ENCODE peak calls at places on chromosomes 16 and 17, in seven cellular contexts. X is ovary, L is K562, D is GM12878, G is sigmoid colon, N is transverse colon, Y is tibial nerve. I is an unnamed sample.

GRCh38 chr17:16930571-16931317 is 41.2 kb downstream of the TNFRSF13B start:
- DNase-seq in L (no peak), N (no peak), G (peak), Y (no peak), D (no peak), X (no peak), I (no peak)

GRCh38 chr17:78130439-78131101 is at the start of gene TMC8:
- DNase-seq in X (no peak), Y (no peak), G (no peak), L (no peak), N (peak), D (no peak), I (peak)

GRCh38 chr16:84379731-84380369 is 11.5 kb downstream of the ATP2C2 start:
- DNase-seq in Y (no peak), G (no peak), X (no peak), D (no peak), L (no peak), N (peak), I (no peak)

GRCh38 chr17:77427471-77427991 is 286.8 kb downstream of the SEC14L1 start:
- DNase-seq in Y (no peak), G (peak), N (peak), L (peak), D (no peak), X (peak), I (peak)

GRCh38 chr17:16383216-16383615 is 2.3 kb downstream of the UBB start:
- DNase-seq in X (no peak), D (no peak), G (no peak), Y (no peak), N (no peak), L (no peak), I (no peak)

GRCh38 chr17:73210002-73210678 is 17.3 kb downstream of the COG1 start:
- DNase-seq in X (no peak), G (no peak), N (no peak), D (no peak), L (peak), Y (no peak), I (no peak)

GRCh38 chr16:58049697-58050185 is 24.2 kb downstream of the MMP15 start:
- DNase-seq in X (no peak), G (no peak), N (no peak), D (no peak), L (no peak), Y (no peak), I (no peak)

GRCh38 chr16:85137323-85138072 is 25.2 kb upstream of the CIBAR2 start:
- DNase-seq in Y (peak), L (peak), X (peak), G (peak), N (peak), D (no peak), I (peak)

GRCh38 chr17:44211281-44212265 is 7.9 kb downstream of the UBTF start:
- DNase-seq in X (no peak), L (no peak), G (no peak), D (no peak), N (no peak), Y (no peak), I (no peak)

GRCh38 chr16:89044394-89045180 is 49.1 kb upstream of the ACSF3 start:
- DNase-seq in D (no peak), L (no peak), X (no peak), G (peak), N (no peak), Y (no peak), I (no peak)

GRCh38 chr17:60087882-60088669 is 9.4 kb upstream of the HEATR6 start:
- DNase-seq in Y (no peak), G (no peak), L (no peak), N (peak), X (no peak), D (no peak), I (no peak)

GRCh38 chr17:2253768-2254406 is 49.7 kb downstream of the SMG6 start:
- DNase-seq in Y (no peak), G (no peak), D (peak), L (no peak), X (no peak), N (no peak), I (no peak)

GRCh38 chr16:23141959-23142740 is 7.1 kb downstream of the USP31 start:
- DNase-seq in Y (no peak), G (no peak), L (no peak), X (no peak), N (no peak), D (no peak), I (no peak)
- TF ChIP-seq EP300 in Y (no peak), G (no peak), L (no peak), X (no peak), N (no peak), D (no peak), I (peak)

GRCh38 chr16:46972971-46973456 is 460 bp downstream of the DNAJA2 start:
- DNase-seq in D (no peak), N (peak), X (peak), G (peak), L (peak), Y (no peak), I (peak)

GRCh38 chr16:46975165-46975564 is 1.7 kb upstream of the DNAJA2 start:
- DNase-seq in G (no peak), L (no peak), Y (no peak), N (no peak), X (no peak), D (no peak), I (no peak)

GRCh38 chr16:46974352-46974751 is 878 bp upstream of the DNAJA2 start:
- DNase-seq in D (peak), G (no peak), X (no peak), N (no peak), L (peak), Y (no peak), I (no peak)

GRCh38 chr16:46972429-46972970 is 974 bp downstream of the DNAJA2 start:
- DNase-seq in G (no peak), L (no peak), Y (no peak), X (no peak), D (no peak), N (no peak), I (no peak)

GRCh38 chr16:46973457-46974324 is at the start of gene DNAJA2:
- DNase-seq in N (peak), Y (peak), G (peak), X (peak), L (peak), D (peak), I (peak)
- TF ChIP-seq EP300 in N (no peak), Y (peak), G (peak), X (no peak), L (no peak), D (no peak), I (no peak)

DNA sequence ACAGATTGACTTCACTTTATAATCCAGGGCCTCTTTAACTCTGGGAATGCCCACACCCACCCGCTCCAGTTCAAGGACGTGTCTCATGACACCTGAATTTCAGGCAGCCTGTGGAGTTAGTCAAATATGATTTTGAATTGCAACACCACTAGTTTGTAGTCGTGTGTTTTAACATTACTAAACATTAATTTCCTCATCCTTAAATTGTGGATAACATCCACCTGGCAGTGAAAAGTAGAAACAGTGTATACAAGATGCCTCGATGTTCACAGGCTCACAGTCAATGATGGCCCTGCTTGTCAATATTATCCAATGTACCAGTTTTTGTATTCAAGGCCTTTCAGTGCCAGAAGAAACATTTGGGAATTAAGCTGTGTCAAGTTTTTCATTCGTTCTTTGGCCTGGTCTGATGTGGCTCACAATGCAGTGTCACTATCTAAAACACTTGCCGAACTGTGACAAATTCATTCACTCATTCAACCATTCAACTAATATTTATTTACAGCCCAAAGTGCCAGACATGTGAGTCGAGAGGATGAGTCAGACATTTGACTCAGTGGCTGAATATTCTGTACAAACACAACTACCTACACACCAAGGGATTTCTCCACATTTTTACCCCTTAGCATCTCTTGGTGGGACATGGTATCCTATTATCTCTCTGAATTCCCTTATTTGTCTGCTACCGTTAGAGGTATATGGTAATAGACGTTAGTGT is 1.4 kb downstream of the MEIOB start:
- DNase-seq in N (no peak), X (no peak), L (no peak), Y (no peak), G (no peak), D (no peak), I (no peak)
- TF ChIP-seq EP300 in N (no peak), X (no peak), L (no peak), Y (no peak), G (no peak), D (no peak), I (no peak)

GRCh38 chr16:61792194-61792904 is 243.9 kb downstream of the CDH8 start:
- DNase-seq in G (no peak), N (no peak), L (no peak), Y (no peak), X (no peak), D (no peak), I (no peak)
- TF ChIP-seq EP300 in G (no peak), N (no peak), L (no peak), Y (no peak), X (no peak), D (no peak), I (no peak)

GRCh38 chr17:46003907-46004748 is 5.1 kb downstream of the STH start:
- DNase-seq in L (no peak), D (no peak), G (peak), N (peak), X (peak), Y (no peak), I (no peak)
- TF ChIP-seq EP300 in L (no peak), D (no peak), G (no peak), N (no peak), X (no peak), Y (no peak), I (no peak)

DNA sequence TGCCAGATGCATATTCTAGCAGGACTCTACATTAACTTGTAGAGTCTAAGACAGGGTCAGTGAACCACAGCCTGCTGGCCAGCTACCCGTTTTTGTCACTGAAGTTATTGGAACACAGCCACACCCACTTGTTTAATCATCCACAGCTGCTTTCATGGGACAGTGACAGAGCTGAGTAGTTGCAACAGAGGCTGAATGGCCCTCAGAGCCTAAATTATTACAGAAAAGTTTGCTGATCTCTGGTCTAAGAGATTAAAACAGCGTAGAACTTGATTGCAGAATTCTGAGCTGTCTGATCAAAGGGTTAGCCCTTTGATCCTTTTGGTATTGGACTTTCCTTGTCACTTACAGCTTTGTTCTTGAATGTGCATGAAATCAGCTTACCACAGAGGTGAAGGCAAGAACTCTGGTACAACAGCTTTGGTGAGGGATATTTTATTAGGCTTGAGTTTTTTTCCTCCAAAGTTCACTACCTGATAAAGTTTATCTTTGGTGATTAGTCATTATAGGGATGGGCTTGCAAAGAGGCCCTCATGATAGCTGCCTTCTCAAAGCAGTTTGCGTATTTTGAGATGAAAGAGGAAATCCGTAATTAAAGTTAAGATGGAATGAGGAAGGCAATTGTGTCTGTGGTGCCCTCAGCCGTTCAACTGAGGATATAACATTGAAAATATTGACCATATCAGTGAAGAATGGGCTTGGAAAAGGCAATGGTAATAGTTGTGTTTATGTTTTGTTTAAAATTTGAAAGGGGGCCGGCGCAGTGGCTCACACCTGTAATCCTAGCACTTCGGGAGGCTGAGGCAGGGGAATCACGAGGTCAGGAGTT is 23.7 kb downstream of the ALDH3A2 start:
- DNase-seq in G (no peak), N (peak), D (no peak), Y (no peak), X (no peak), L (no peak), I (no peak)
- TF ChIP-seq EP300 in G (no peak), N (no peak), D (no peak), Y (peak), X (no peak), L (no peak), I (no peak)

GRCh38 chr16:68089067-68089466 is 3.9 kb downstream of the NFATC3 start:
- DNase-seq in G (no peak), N (no peak), Y (no peak), X (no peak), D (no peak), L (no peak), I (no peak)
- TF ChIP-seq EP300 in G (no peak), N (no peak), Y (no peak), X (no peak), D (no peak), L (no peak), I (no peak)

GRCh38 chr17:13420294-13421277 is 181.1 kb downstream of the HS3ST3A1 start:
- DNase-seq in L (no peak), N (peak), X (no peak), Y (no peak), G (no peak), D (no peak), I (no peak)
- TF ChIP-seq EP300 in L (no peak), N (no peak), X (no peak), Y (no peak), G (no peak), D (no peak), I (no peak)

DNA sequence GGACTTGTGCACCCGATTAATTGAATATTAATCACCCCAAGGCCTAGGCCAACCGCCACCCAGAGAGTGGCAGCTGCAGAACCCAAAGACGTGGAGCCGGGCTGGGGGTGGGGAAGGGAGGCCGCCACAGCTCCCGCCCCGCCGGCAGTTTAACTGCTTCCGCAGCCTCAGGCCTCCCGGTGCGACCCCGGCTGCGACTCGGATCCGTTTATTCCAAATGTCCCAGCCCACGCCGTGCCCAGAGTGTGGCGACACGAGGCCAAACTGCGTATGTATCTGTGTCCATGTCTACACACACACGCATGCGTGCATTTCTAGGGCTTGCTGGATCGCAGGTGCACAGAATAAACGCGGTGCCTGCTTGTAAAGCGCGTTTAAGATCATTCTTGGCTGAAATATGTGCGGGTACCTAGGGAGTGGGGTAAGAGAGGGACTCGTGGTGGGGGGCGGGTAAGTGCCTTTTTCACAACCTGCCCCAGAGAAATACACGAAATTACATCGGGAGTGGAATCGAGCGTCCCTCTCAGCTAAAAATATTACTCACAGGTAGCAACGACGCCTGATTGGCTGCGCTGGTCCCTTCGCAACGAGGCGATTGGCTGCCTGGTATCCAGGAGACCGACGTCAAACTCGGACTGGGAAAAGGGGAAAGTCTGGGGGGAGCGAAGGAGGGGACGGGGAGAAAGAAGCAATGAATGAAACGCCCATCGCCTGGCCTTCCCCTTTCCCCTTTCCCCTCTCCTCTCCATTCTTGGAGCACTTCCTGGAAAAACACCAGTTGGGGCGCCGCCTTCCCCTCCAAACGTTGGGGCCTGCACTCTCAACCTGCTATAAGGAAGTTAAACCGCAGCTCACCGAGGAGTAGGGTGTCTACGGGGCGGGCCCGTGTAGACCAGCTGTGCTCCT is 1.0 kb upstream of the TOB1 start:
- DNase-seq in D (peak), Y (peak), G (peak), X (peak), L (peak), N (peak), I (peak)
- TF ChIP-seq EP300 in D (no peak), Y (peak), G (no peak), X (peak), L (peak), N (peak), I (no peak)

GRCh38 chr16:46757339-46758050 is 9.4 kb upstream of the MYLK3 start:
- DNase-seq in L (peak), G (no peak), Y (no peak), N (no peak), X (no peak), D (no peak), I (no peak)
- TF ChIP-seq EP300 in L (no peak), G (no peak), Y (no peak), N (no peak), X (no peak), D (no peak), I (no peak)

I was measured in suprapubic skin.